ENCODE peak calls at places on chromosomes 11 and 22, in ten cellular contexts. L, V, N, Q, R, H, S, C, W and F are unnamed samples.
A peak's percentile ranks its signal among the peaks of the same experiment; 100 is the strongest.

GRCh38 chr11:63510360-63511130 is 4.7 kb downstream of the LGALS12 start:
- DNase-seq in L (peak; percentile 36), S (peak; percentile 54), W (no peak), Q (no peak), N (peak; percentile 65), V (no peak), H (no peak), R (no peak), C (no peak), F (peak; percentile 19)

GRCh38 chr11:33736148-33736809 is at the start of gene CD59:
- DNase-seq in S (peak; percentile 99), N (peak; percentile 98), C (peak; percentile 82), R (peak; percentile 95), V (peak; percentile 97), Q (peak; percentile 28), W (peak; percentile 86), L (peak; percentile 95), H (peak; percentile 94), F (peak; percentile 91)

GRCh38 chr22:44091021-44091721 is 67.1 kb downstream of the PARVB start:
- DNase-seq in R (peak; percentile 38), S (peak; percentile 26), V (peak; percentile 54), C (peak; percentile 33), Q (no peak), N (peak; percentile 15), W (no peak), L (peak; percentile 20), H (peak; percentile 33), F (no peak)

GRCh38 chr11:109521571-109522086 is 99.6 kb downstream of the C11orf87 start:
- DNase-seq in H (peak; percentile 1), R (no peak), W (no peak), C (no peak), S (no peak), V (no peak), Q (no peak), L (no peak), N (no peak), F (no peak)

GRCh38 chr11:44530413-44531115 is 34.9 kb upstream of the CD82 start:
- DNase-seq in C (peak; percentile 11), L (peak; percentile 36), S (no peak), N (no peak), R (no peak), W (no peak), H (no peak), V (no peak), Q (no peak), F (no peak)

GRCh38 chr11:109590782-109591181 is 168.8 kb downstream of the C11orf87 start:
- DNase-seq in W (no peak), C (no peak), V (no peak), L (no peak), S (no peak), R (no peak), N (no peak), Q (peak; percentile 24), H (no peak), F (no peak)

GRCh38 chr11:61838921-61839320 is 10.8 kb downstream of the FADS2 start:
- DNase-seq in N (no peak), H (no peak), Q (no peak), R (no peak), C (no peak), S (no peak), W (no peak), L (no peak), V (no peak), F (no peak)

GRCh38 chr11:11416917-11417316 is 63.9 kb upstream of the CSNK2A3 start:
- DNase-seq in N (peak; percentile 69), W (no peak), L (peak; percentile 81), S (peak; percentile 51), R (no peak), H (no peak), V (no peak), C (no peak), Q (no peak), F (peak; percentile 77)

GRCh38 chr11:27700351-27701261 is at the start of gene BDNF:
- DNase-seq in V (peak; percentile 72), C (no peak), W (no peak), S (peak; percentile 89), Q (no peak), H (peak; percentile 44), R (peak; percentile 32), N (peak; percentile 82), L (peak; percentile 75), F (peak; percentile 68)

GRCh38 chr11:77372736-77373135 is 71.2 kb upstream of the GDPD4 start:
- DNase-seq in N (no peak), V (no peak), L (no peak), Q (no peak), R (no peak), C (no peak), W (no peak), S (no peak), H (no peak), F (no peak)

GRCh38 chr11:96228472-96228871 is 114.5 kb downstream of the MAML2 start:
- DNase-seq in C (no peak), N (peak; percentile 92), H (no peak), R (no peak), S (peak; percentile 57), W (no peak), Q (no peak), V (no peak), L (peak; percentile 96), F (peak; percentile 86)

GRCh38 chr11:44363116-44363515 is 53.2 kb upstream of the ALX4 start:
- DNase-seq in C (no peak), N (no peak), V (no peak), L (no peak), W (no peak), Q (no peak), H (no peak), R (no peak), S (no peak), F (no peak)

GRCh38 chr11:57348636-57349323 is 10.6 kb downstream of the P2RX3 start:
- DNase-seq in R (no peak), N (no peak), W (no peak), V (no peak), S (no peak), Q (no peak), C (no peak), L (peak; percentile 20), H (no peak), F (peak; percentile 7)